ENCODE peak calls at places on chromosomes 3 and 15, in ten cellular contexts. One of them, this sample, is unnamed.

GRCh38 chr15:92048739-92049138 is 195.2 kb downstream of the SLCO3A1 start:
- DNase-seq in GM20000: no peak
- DNase-seq in occipital lobe: no peak
- DNase-seq in NCI-H187: no peak
- DNase-seq in Caki2: no peak
- DNase-seq in cerebellar nuclear complex: no peak
- DNase-seq in HTR-8/SVneo: no peak
- DNase-seq in left lung: no peak
- DNase-seq in foreskin fibroblast: no peak
- DNase-seq in stimulated activated CD4-positive, alpha-beta T cell treated with anti-CD3 and anti-CD28 coated beads, Interleukin-2, amount 100 ng/mL, for 48 hours: no peak
- DNase-seq in this sample: no peak

GRCh38 chr3:46393554-46394434 is 13.1 kb downstream of the CCR5AS start:
- DNase-seq in left lung: no peak
- DNase-seq in stimulated activated CD4-positive, alpha-beta T cell treated with anti-CD3 and anti-CD28 coated beads, Interleukin-2, amount 100 ng/mL, for 48 hours: no peak
- DNase-seq in GM20000: no peak
- DNase-seq in NCI-H187: no peak
- DNase-seq in occipital lobe: no peak
- DNase-seq in cerebellar nuclear complex: no peak
- DNase-seq in Caki2: no peak
- DNase-seq in foreskin fibroblast: no peak
- DNase-seq in HTR-8/SVneo: no peak
- DNase-seq in this sample: no peak

GRCh38 chr15:101280007-101280406 is 2.7 kb upstream of the SELENOS start:
- DNase-seq in foreskin fibroblast: no peak
- DNase-seq in GM20000: no peak
- DNase-seq in cerebellar nuclear complex: no peak
- DNase-seq in Caki2: no peak
- DNase-seq in NCI-H187: no peak
- DNase-seq in stimulated activated CD4-positive, alpha-beta T cell treated with anti-CD3 and anti-CD28 coated beads, Interleukin-2, amount 100 ng/mL, for 48 hours: no peak
- DNase-seq in left lung: no peak
- DNase-seq in occipital lobe: no peak
- DNase-seq in HTR-8/SVneo: no peak
- DNase-seq in this sample: no peak

GRCh38 chr15:49741721-49742120 is 120.9 kb downstream of the DTWD1 start:
- DNase-seq in occipital lobe: no peak
- DNase-seq in HTR-8/SVneo: no peak
- DNase-seq in foreskin fibroblast: no peak
- DNase-seq in NCI-H187: no peak
- DNase-seq in Caki2: no peak
- DNase-seq in cerebellar nuclear complex: no peak
- DNase-seq in GM20000: no peak
- DNase-seq in stimulated activated CD4-positive, alpha-beta T cell treated with anti-CD3 and anti-CD28 coated beads, Interleukin-2, amount 100 ng/mL, for 48 hours: no peak
- DNase-seq in left lung: no peak
- DNase-seq in this sample: no peak

GRCh38 chr3:149702691-149703426 is 45.0 kb upstream of the WWTR1 start:
- DNase-seq in occipital lobe: no peak
- DNase-seq in cerebellar nuclear complex: no peak
- DNase-seq in foreskin fibroblast: peak; percentile 97
- DNase-seq in HTR-8/SVneo: peak; percentile 24
- DNase-seq in NCI-H187: no peak
- DNase-seq in GM20000: no peak
- DNase-seq in left lung: no peak
- DNase-seq in Caki2: no peak
- DNase-seq in stimulated activated CD4-positive, alpha-beta T cell treated with anti-CD3 and anti-CD28 coated beads, Interleukin-2, amount 100 ng/mL, for 48 hours: no peak
- DNase-seq in this sample: peak; percentile 75

GRCh38 chr3:142028174-142028833 is 121.0 kb downstream of the TFDP2 start:
- DNase-seq in occipital lobe: no peak
- DNase-seq in NCI-H187: peak; percentile 8
- DNase-seq in HTR-8/SVneo: peak; percentile 57
- DNase-seq in left lung: no peak
- DNase-seq in cerebellar nuclear complex: no peak
- DNase-seq in stimulated activated CD4-positive, alpha-beta T cell treated with anti-CD3 and anti-CD28 coated beads, Interleukin-2, amount 100 ng/mL, for 48 hours: peak; percentile 17
- DNase-seq in foreskin fibroblast: peak; percentile 58
- DNase-seq in GM20000: peak; percentile 38
- DNase-seq in Caki2: peak; percentile 53
- DNase-seq in this sample: peak; percentile 38

GRCh38 chr3:32420138-32420981 is 28.7 kb downstream of the CMTM7 start:
- DNase-seq in NCI-H187: no peak
- DNase-seq in GM20000: peak; percentile 61
- DNase-seq in occipital lobe: no peak
- DNase-seq in cerebellar nuclear complex: no peak
- DNase-seq in foreskin fibroblast: no peak
- DNase-seq in left lung: no peak
- DNase-seq in HTR-8/SVneo: peak; percentile 35
- DNase-seq in Caki2: peak; percentile 98
- DNase-seq in stimulated activated CD4-positive, alpha-beta T cell treated with anti-CD3 and anti-CD28 coated beads, Interleukin-2, amount 100 ng/mL, for 48 hours: no peak
- DNase-seq in this sample: no peak

GRCh38 chr3:25542571-25543039 is 114.5 kb downstream of the RARB start:
- DNase-seq in foreskin fibroblast: no peak
- DNase-seq in stimulated activated CD4-positive, alpha-beta T cell treated with anti-CD3 and anti-CD28 coated beads, Interleukin-2, amount 100 ng/mL, for 48 hours: no peak
- DNase-seq in GM20000: no peak
- DNase-seq in left lung: no peak
- DNase-seq in occipital lobe: no peak
- DNase-seq in HTR-8/SVneo: no peak
- DNase-seq in Caki2: no peak
- DNase-seq in cerebellar nuclear complex: no peak
- DNase-seq in NCI-H187: no peak
- DNase-seq in this sample: no peak

GRCh38 chr15:48473667-48474066 is 142.4 kb downstream of the DUT start:
- DNase-seq in NCI-H187: no peak
- DNase-seq in Caki2: no peak
- DNase-seq in HTR-8/SVneo: no peak
- DNase-seq in foreskin fibroblast: no peak
- DNase-seq in cerebellar nuclear complex: no peak
- DNase-seq in left lung: no peak
- DNase-seq in occipital lobe: no peak
- DNase-seq in GM20000: no peak
- DNase-seq in stimulated activated CD4-positive, alpha-beta T cell treated with anti-CD3 and anti-CD28 coated beads, Interleukin-2, amount 100 ng/mL, for 48 hours: no peak
- DNase-seq in this sample: no peak

GRCh38 chr3:5197022-5197421 is 9.5 kb downstream of the EDEM1 start:
- DNase-seq in occipital lobe: no peak
- DNase-seq in Caki2: no peak
- DNase-seq in cerebellar nuclear complex: no peak
- DNase-seq in stimulated activated CD4-positive, alpha-beta T cell treated with anti-CD3 and anti-CD28 coated beads, Interleukin-2, amount 100 ng/mL, for 48 hours: no peak
- DNase-seq in left lung: no peak
- DNase-seq in foreskin fibroblast: peak; percentile 32
- DNase-seq in HTR-8/SVneo: no peak
- DNase-seq in NCI-H187: no peak
- DNase-seq in GM20000: no peak
- DNase-seq in this sample: no peak

GRCh38 chr3:66144792-66145733 is 75.7 kb upstream of the SLC25A26 start:
- DNase-seq in NCI-H187: no peak
- DNase-seq in GM20000: no peak
- DNase-seq in foreskin fibroblast: peak; percentile 21
- DNase-seq in HTR-8/SVneo: no peak
- DNase-seq in stimulated activated CD4-positive, alpha-beta T cell treated with anti-CD3 and anti-CD28 coated beads, Interleukin-2, amount 100 ng/mL, for 48 hours: no peak
- DNase-seq in Caki2: peak; percentile 70
- DNase-seq in left lung: no peak
- DNase-seq in cerebellar nuclear complex: no peak
- DNase-seq in occipital lobe: no peak
- DNase-seq in this sample: no peak